ENCODE peak calls at places on chromosomes 4 and X, in seven cellular contexts. K, R, O, Z, L, B and M are unnamed samples.
A peak's percentile ranks its signal among the peaks of the same experiment; 100 is the strongest.

GRCh38 chrX:9888953-9889470 is 78.1 kb upstream of the CLDN34 start:
- DNase-seq in R (peak; percentile 43), B (no peak), K (no peak), L (no peak), Z (no peak), O (peak; percentile 26), M (no peak)

GRCh38 chrX:71532078-71532752 is 689 bp upstream of the OGT start:
- DNase-seq in L (peak; percentile 64), O (peak; percentile 62), Z (peak; percentile 82), R (peak; percentile 58), B (peak; percentile 8), K (no peak), M (no peak)

GRCh38 chr4:120865985-120866384 is 56.5 kb downstream of the PRDM5 start:
- DNase-seq in O (no peak), R (no peak), K (no peak), Z (no peak), B (no peak), L (no peak), M (no peak)

GRCh38 chr4:110449947-110450346 is 26.0 kb upstream of the ENPEP start:
- DNase-seq in K (no peak), Z (no peak), O (no peak), B (no peak), L (no peak), R (no peak), M (no peak)

GRCh38 chrX:52983526-52983925 is 25.2 kb upstream of the FAM156A start:
- DNase-seq in B (no peak), O (no peak), K (no peak), Z (peak; percentile 20), R (no peak), L (no peak), M (no peak)

GRCh38 chrX:46125139-46125538 is 420.1 kb downstream of the ZNF674 start:
- DNase-seq in O (peak; percentile 3), K (no peak), B (no peak), Z (peak; percentile 27), R (no peak), L (no peak), M (no peak)

GRCh38 chrX:77432998-77433397 is 14.2 kb upstream of the FGF16 start:
- DNase-seq in B (no peak), K (no peak), Z (no peak), O (no peak), L (no peak), R (no peak), M (no peak)

GRCh38 chr4:113435893-113436292 is 325.6 kb downstream of the CAMK2D start:
- DNase-seq in B (no peak), R (peak; percentile 67), L (no peak), Z (peak; percentile 93), O (peak; percentile 81), K (no peak), M (peak; percentile 66)

GRCh38 chr4:83691998-83692397 is 156.1 kb downstream of the GPAT3 start:
- DNase-seq in L (no peak), B (no peak), K (no peak), R (peak; percentile 77), Z (no peak), O (peak; percentile 36), M (no peak)

GRCh38 chrX:64975491-64975890 is 759 bp downstream of the ZC4H2 start:
- DNase-seq in K (peak; percentile 56), O (peak; percentile 20), B (peak; percentile 7), R (peak; percentile 42), L (peak; percentile 11), Z (peak; percentile 12), M (no peak)

GRCh38 chr4:69120869-69121268 is 24.6 kb downstream of the UGT2B7 start:
- DNase-seq in O (no peak), L (no peak), K (no peak), Z (no peak), R (peak; percentile 38), B (no peak), M (no peak)

GRCh38 chrX:125150231-125150630 is 169.4 kb upstream of the TEX13C start:
- DNase-seq in Z (no peak), R (peak; percentile 15), K (no peak), O (no peak), L (no peak), B (no peak), M (no peak)

GRCh38 chr4:10180927-10181744 is 64.5 kb upstream of the WDR1 start:
- DNase-seq in R (no peak), K (no peak), L (no peak), Z (peak; percentile 44), B (no peak), O (peak; percentile 83), M (no peak)